ENCODE peak calls at places on chromosomes 13 and 19, in eight cellular contexts. D is thoracic aorta; G is fibroblast of lung; U is GM23248; V is CD4-positive, alpha-beta T cell; B is breast epithelium; I is adrenal gland; O is substantia nigra. C is an unnamed sample.

GRCh38 chr19:46975918-46976782 is 43.5 kb upstream of the NPAS1 start:
- DNase-seq in D (peak), G (peak), U (peak), V (no peak), B (peak), I (peak), O (peak), C (peak)

GRCh38 chr13:113647351-113648217 is 10.4 kb downstream of the ATP4B start:
- DNase-seq in D (peak), G (peak), U (peak), V (no peak), B (peak), I (peak), O (peak), C (peak)

GRCh38 chr19:15919243-15919642 is 15.1 kb downstream of the CYP4F11 start:
- DNase-seq in D (no peak), G (no peak), U (no peak), V (no peak), B (no peak), I (no peak), O (no peak), C (no peak)

GRCh38 chr19:53916004-53916403 is 6.9 kb downstream of the CACNG7 start:
- DNase-seq in D (no peak), G (no peak), U (no peak), V (no peak), B (no peak), I (no peak), O (no peak), C (no peak)

GRCh38 chr13:61810065-61810464 is 394.4 kb upstream of the PCDH20 start:
- DNase-seq in D (no peak), G (no peak), U (no peak), V (no peak), B (no peak), I (no peak), O (no peak), C (no peak)

GRCh38 chr13:32745509-32745908 is 159.3 kb downstream of the PDS5B start:
- DNase-seq in D (no peak), G (no peak), U (no peak), V (no peak), B (no peak), I (no peak), O (no peak), C (no peak)

GRCh38 chr19:35986111-35986510 is 8.9 kb upstream of the SDHAF1 start:
- DNase-seq in D (no peak), G (no peak), U (no peak), V (no peak), B (no peak), I (no peak), O (no peak), C (no peak)

GRCh38 chr19:38506723-38507550 is 73.4 kb downstream of the RYR1 start:
- DNase-seq in D (peak), G (no peak), U (peak), V (no peak), B (peak), I (peak), O (no peak), C (peak)

GRCh38 chr13:110593430-110594130 is 21.8 kb upstream of the NAXD start:
- DNase-seq in D (no peak), G (peak), U (peak), V (no peak), B (no peak), I (peak), O (no peak), C (no peak)

GRCh38 chr19:41195675-41196497 is 2.9 kb downstream of the CYP2S1 start:
- DNase-seq in D (no peak), G (peak), U (peak), V (no peak), B (no peak), I (no peak), O (no peak), C (no peak)

GRCh38 chr19:16527971-16528521 is 14.2 kb downstream of the CHERP start:
- DNase-seq in D (no peak), G (peak), U (peak), V (peak), B (no peak), I (peak), O (no peak), C (no peak)

GRCh38 chr13:45749026-45749759 is 47.1 kb downstream of the CBY2 start:
- DNase-seq in D (no peak), G (no peak), U (no peak), V (no peak), B (no peak), I (no peak), O (no peak), C (no peak)

GRCh38 chr19:56114051-56114694 is 6.9 kb downstream of the ZNF787 start:
- DNase-seq in D (no peak), G (no peak), U (no peak), V (no peak), B (no peak), I (no peak), O (no peak), C (no peak)

GRCh38 chr13:65600702-65601101 is 1629.4 kb downstream of the PCDH9 start:
- DNase-seq in D (no peak), G (peak), U (peak), V (no peak), B (no peak), I (no peak), O (no peak), C (no peak)

GRCh38 chr13:28527629-28528028 is 32.7 kb upstream of the FLT1 start:
- DNase-seq in D (no peak), G (no peak), U (no peak), V (no peak), B (no peak), I (no peak), O (no peak), C (no peak)

GRCh38 chr13:73251866-73252265 is 193.1 kb downstream of the KLF5 start:
- DNase-seq in D (no peak), G (no peak), U (no peak), V (no peak), B (no peak), I (no peak), O (no peak), C (no peak)

GRCh38 chr13:73258396-73258795 is 199.6 kb downstream of the KLF5 start:
- DNase-seq in D (no peak), G (no peak), U (no peak), V (no peak), B (no peak), I (no peak), O (no peak), C (no peak)

GRCh38 chr13:73250061-73250460 is 191.3 kb downstream of the KLF5 start:
- DNase-seq in D (no peak), G (no peak), U (no peak), V (no peak), B (no peak), I (no peak), O (no peak), C (no peak)

GRCh38 chr13:73259061-73259908 is 200.5 kb downstream of the KLF5 start:
- DNase-seq in D (no peak), G (peak), U (no peak), V (no peak), B (no peak), I (no peak), O (no peak), C (no peak)

GRCh38 chr13:73254827-73255226 is 196.0 kb downstream of the KLF5 start:
- DNase-seq in D (no peak), G (no peak), U (peak), V (no peak), B (no peak), I (no peak), O (no peak), C (no peak)
- H3K27ac ChIP-seq in D (no peak), G (no peak), U (no peak), V (no peak), B (no peak), I (no peak), O (no peak), C (no peak)

DNA sequence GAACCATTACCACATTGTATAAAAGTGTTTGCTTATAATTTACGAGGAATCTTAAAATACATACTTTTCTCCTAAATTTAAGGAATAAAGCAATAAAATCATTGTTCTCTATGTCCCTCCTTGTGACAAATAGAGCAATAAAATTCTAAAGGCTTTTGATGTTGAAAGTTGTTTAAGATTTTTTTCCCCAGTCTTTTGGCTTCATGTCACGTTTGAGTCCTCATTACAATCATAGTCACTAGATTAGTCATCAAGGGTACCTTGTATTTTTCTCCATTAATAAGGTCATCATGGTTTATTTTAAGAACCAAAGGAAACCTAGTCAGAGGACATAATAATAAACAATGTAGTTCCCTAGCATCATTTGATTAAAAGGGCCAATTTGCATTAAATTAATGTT is 3.2 kb downstream of the WBP4 start:
- DNase-seq in D (no peak), G (peak), U (peak), V (no peak), B (no peak), I (no peak), O (no peak), C (no peak)
- H3K27ac ChIP-seq in D (peak), G (peak), U (peak), V (no peak), B (peak), I (peak), O (no peak), C (peak)

DNA sequence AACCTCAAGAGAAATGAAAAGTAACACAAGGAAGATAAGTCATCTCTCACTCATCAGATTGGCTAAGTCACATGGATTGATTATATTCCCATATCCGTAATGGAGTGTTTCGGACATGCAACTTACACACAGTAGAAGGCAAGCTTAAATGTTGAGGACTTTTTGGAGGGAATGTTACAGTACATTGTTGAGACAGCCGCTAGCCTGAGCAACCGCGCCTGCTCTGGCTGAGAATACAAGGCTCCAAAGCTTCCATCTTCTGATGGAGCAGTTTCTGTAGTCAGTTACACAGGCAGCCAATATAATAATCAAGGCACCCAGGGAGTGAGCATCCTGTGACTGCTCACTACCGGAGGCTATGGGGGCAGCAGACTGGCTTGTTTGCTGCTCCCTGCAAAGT is 1.0 kb upstream of the CRYL1 start:
- DNase-seq in D (no peak), G (peak), U (peak), V (no peak), B (no peak), I (no peak), O (no peak), C (no peak)
- H3K27ac ChIP-seq in D (peak), G (peak), U (peak), V (no peak), B (no peak), I (peak), O (peak), C (peak)

DNA sequence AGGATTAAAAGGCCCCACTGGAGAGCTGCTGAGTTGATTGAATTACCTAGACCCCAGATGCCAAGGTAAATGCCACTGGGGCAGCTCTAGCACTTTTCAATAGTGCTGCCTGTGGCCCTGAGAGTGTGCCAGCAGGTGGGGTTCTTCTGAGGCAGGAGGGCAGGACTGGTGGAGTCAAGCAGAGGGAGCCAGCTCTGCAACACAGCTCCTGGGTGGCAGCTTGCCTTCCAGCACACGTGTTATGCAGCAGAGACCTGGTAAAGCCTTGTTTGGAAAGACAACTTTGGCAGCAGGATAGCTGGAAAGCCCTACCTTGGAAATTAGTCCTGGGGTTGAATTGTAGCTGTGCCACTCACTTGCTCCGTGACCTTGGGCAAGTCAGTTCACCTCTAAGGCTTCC is 306.6 kb downstream of the ATP8A2 start:
- DNase-seq in D (no peak), G (no peak), U (no peak), V (no peak), B (no peak), I (no peak), O (no peak), C (no peak)
- H3K27ac ChIP-seq in D (no peak), G (no peak), U (no peak), V (no peak), B (no peak), I (no peak), O (no peak), C (no peak)

GRCh38 chr19:3099347-3100145 is 5.4 kb downstream of the GNA11 start:
- DNase-seq in D (no peak), G (no peak), U (no peak), V (no peak), B (no peak), I (no peak), O (no peak), C (no peak)
- H3K27ac ChIP-seq in D (peak), G (peak), U (peak), V (no peak), B (peak), I (peak), O (no peak), C (peak)

DNA sequence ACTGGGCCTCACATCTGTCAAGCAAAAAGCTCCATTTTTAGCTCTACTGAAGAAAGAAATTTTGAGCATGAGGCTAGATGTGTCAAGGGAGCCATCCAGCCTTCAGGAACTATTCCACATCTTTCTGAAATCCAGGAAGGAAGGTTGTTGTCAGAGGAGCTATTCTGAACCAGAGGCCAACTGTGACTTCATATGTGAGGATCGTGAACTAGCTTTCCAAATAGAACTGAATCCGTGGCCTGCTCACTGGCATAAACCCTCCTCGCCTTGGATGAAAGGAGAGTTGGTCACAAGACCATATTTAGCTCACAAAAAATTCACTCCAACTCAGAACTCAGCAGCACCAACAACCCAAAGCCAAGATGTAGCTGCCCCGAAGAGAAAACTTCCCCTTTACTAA is 195.8 kb downstream of the FOXO1 start:
- DNase-seq in D (peak), G (no peak), U (peak), V (no peak), B (no peak), I (no peak), O (no peak), C (no peak)
- H3K27ac ChIP-seq in D (peak), G (no peak), U (no peak), V (no peak), B (peak), I (no peak), O (no peak), C (peak)

DNA sequence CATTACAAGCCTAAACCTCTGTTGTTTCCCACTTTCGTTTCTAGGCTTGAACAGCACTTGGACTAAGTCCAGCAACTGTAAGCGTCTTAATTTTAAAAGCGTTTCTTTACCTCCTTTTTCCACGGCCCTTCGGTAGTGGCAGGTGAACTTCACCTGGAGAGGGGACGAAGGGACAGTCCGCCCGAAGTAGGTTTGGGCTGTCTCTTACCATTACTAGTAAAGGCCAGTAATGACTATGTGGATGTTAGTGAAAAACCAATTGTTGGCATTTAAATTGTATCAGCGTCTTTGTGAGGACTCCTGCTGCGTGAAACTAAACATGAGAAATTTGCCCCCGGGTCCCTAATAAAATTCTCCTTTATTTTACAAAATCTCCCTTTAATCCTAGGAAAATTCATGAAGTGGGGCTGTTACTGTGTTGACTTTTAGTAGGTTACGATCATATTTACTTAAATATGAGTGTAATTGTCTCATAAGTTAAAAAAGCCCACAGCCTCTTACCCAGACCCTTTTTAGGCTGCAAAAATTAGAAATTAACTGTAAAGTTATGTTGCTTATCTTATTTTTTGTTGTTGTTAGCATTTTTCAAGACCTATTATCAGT is 981 bp downstream of the ITM2B start:
- DNase-seq in D (no peak), G (peak), U (peak), V (no peak), B (no peak), I (no peak), O (no peak), C (no peak)
- H3K27ac ChIP-seq in D (peak), G (peak), U (peak), V (peak), B (peak), I (peak), O (peak), C (peak)

DNA sequence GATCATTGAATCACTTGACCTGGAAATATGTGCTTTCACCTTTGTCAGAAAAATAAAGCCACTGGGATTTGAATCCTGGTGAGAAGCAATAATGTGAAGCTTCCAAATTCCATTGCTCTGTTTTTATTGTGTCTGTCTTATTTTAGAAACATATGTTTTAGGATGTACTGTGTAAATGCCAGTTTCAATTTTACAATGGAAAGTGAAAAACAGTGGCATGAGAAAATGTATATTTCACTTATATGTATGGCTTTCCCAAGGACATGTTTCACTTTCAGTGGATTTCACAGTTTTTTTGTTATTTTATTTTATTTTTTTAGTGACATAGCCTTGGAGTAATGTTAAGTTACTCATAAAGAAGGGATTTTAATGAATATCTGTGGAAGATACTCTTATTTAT is 190.3 kb downstream of the GPC6 start:
- DNase-seq in D (no peak), G (no peak), U (peak), V (no peak), B (no peak), I (no peak), O (no peak), C (no peak)
- H3K27ac ChIP-seq in D (no peak), G (no peak), U (no peak), V (no peak), B (no peak), I (no peak), O (no peak), C (no peak)

C was measured in ascending aorta.